ENCODE peak calls at places on chromosomes 4 and X, in five cellular contexts. W is T-cell; Y is NCI-H510A; I is activated T-cell treated with anti-CD3 and anti-CD28 coated beads, Interleukin-2, amount 50 U/mL, for 72 hours; X is HT-29. G is an unnamed sample.
A peak's percentile ranks its signal among the peaks of the same experiment; 100 is the strongest.

GRCh38 chr4:147596377-147596776 is 20.8 kb upstream of the TMEM184C start:
- DNase-seq in W (no peak), Y (no peak), I (no peak), X (peak; percentile 24), G (no peak)

GRCh38 chrX:107603433-107604159 is 24.7 kb upstream of the PRPS1 start:
- DNase-seq in W (no peak), Y (no peak), I (no peak), X (no peak), G (no peak)

GRCh38 chrX:143994206-143994605 is 110.3 kb downstream of the UBE2NL start:
- DNase-seq in W (no peak), Y (no peak), I (no peak), X (peak; percentile 34), G (no peak)

GRCh38 chr4:3212391-3213100 is 36.4 kb upstream of the MSANTD1 start:
- DNase-seq in W (no peak), Y (no peak), I (no peak), X (no peak), G (no peak)

GRCh38 chrX:36859231-36859630 is 148.9 kb upstream of the FAM47C start:
- DNase-seq in W (no peak), Y (no peak), I (no peak), X (no peak), G (no peak)

GRCh38 chr4:73721901-73722300 is 18.5 kb upstream of the CXCL8 start:
- DNase-seq in W (no peak), Y (no peak), I (no peak), X (no peak), G (no peak)

GRCh38 chr4:95510145-95510544 is 38.6 kb downstream of the UNC5C start:
- DNase-seq in W (no peak), Y (no peak), I (no peak), X (peak; percentile 37), G (no peak)

GRCh38 chrX:129748265-129748664 is 9.5 kb downstream of the XPNPEP2 start:
- DNase-seq in W (no peak), Y (no peak), I (no peak), X (no peak), G (no peak)

GRCh38 chrX:37905436-37906147 is 58.2 kb upstream of the DYNLT3 start:
- DNase-seq in W (no peak), Y (no peak), I (peak; percentile 16), X (peak; percentile 38), G (no peak)

GRCh38 chr4:22047793-22048192 is 99.2 kb upstream of the KCNIP4 start:
- DNase-seq in W (no peak), Y (no peak), I (no peak), X (no peak), G (no peak)

GRCh38 chrX:19344207-19344534 is 444 bp downstream of the PDHA1 start:
- DNase-seq in W (no peak), Y (no peak), I (no peak), X (peak; percentile 11), G (no peak)

GRCh38 chrX:81174286-81174685 is 27.4 kb downstream of the HMGN5 start:
- DNase-seq in W (no peak), Y (no peak), I (no peak), X (peak; percentile 69), G (no peak)

GRCh38 chr4:88244821-88245579 is 39.4 kb downstream of the PPM1K start:
- DNase-seq in W (no peak), Y (no peak), I (peak; percentile 39), X (no peak), G (peak; percentile 20)